ENCODE peak calls at places on chromosomes 7 and 10, in nine cellular contexts. H, F, N, A, L, P, V, U and Q are unnamed samples.

GRCh38 chr10:132163278-132163765 is 23.4 kb upstream of the DPYSL4 start:
- DNase-seq in H (peak; percentile 23), F (peak; percentile 19), N (peak; percentile 20), A (peak; percentile 19), L (peak; percentile 57), P (no peak), V (peak; percentile 64), U (no peak), Q (peak; percentile 91)

GRCh38 chr7:95599069-95599468 is 2.8 kb upstream of the PDK4 start:
- DNase-seq in H (no peak), F (peak; percentile 29), N (no peak), A (no peak), L (no peak), P (no peak), V (no peak), U (no peak), Q (no peak)

GRCh38 chr7:50281680-50282445 is 22.7 kb upstream of the IKZF1 start:
- DNase-seq in H (no peak), F (no peak), N (peak; percentile 30), A (no peak), L (no peak), P (no peak), V (no peak), U (no peak), Q (peak; percentile 83)

GRCh38 chr7:157515342-157516041 is 178.7 kb downstream of the DNAJB6 start:
- DNase-seq in H (no peak), F (no peak), N (no peak), A (no peak), L (peak; percentile 34), P (no peak), V (no peak), U (no peak), Q (no peak)

GRCh38 chr7:151687523-151688235 is 168.0 kb upstream of the RHEB start:
- DNase-seq in H (peak; percentile 98), F (peak; percentile 95), N (peak; percentile 83), A (no peak), L (peak; percentile 74), P (no peak), V (peak; percentile 73), U (peak; percentile 98), Q (no peak)

GRCh38 chr10:124322191-124322980 is 96.3 kb downstream of the OAT start:
- DNase-seq in H (no peak), F (no peak), N (no peak), A (no peak), L (no peak), P (no peak), V (no peak), U (no peak), Q (no peak)

GRCh38 chr10:63553031-63553430 is 31.8 kb downstream of the REEP3 start:
- DNase-seq in H (peak; percentile 81), F (no peak), N (no peak), A (no peak), L (no peak), P (no peak), V (no peak), U (peak; percentile 94), Q (no peak)

GRCh38 chr7:100177040-100178001 is at the start of the genes GPC2 and STAG3:
- DNase-seq in H (peak; percentile 98), F (peak; percentile 97), N (peak; percentile 97), A (peak; percentile 88), L (peak; percentile 97), P (peak; percentile 92), V (peak; percentile 94), U (peak; percentile 95), Q (peak; percentile 98)

GRCh38 chr7:134941185-134941900 is 45.0 kb upstream of the AGBL3 start:
- DNase-seq in H (peak; percentile 85), F (peak; percentile 95), N (peak; percentile 53), A (no peak), L (no peak), P (no peak), V (peak; percentile 10), U (peak; percentile 82), Q (no peak)

GRCh38 chr10:66639351-66639750 is 286.5 kb upstream of the LRRTM3 start:
- DNase-seq in H (peak; percentile 2), F (no peak), N (no peak), A (no peak), L (no peak), P (no peak), V (no peak), U (peak; percentile 83), Q (no peak)

GRCh38 chr10:21516270-21517131 is 9.0 kb downstream of the SKIDA1 start:
- DNase-seq in H (no peak), F (peak; percentile 82), N (no peak), A (peak; percentile 59), L (peak; percentile 91), P (no peak), V (peak; percentile 62), U (peak; percentile 81), Q (peak; percentile 67)

GRCh38 chr7:143929224-143929920 is 5.7 kb upstream of the OR2F2 start:
- DNase-seq in H (no peak), F (no peak), N (no peak), A (no peak), L (no peak), P (no peak), V (no peak), U (peak; percentile 63), Q (no peak)

GRCh38 chr10:102113261-102113955 is 6.8 kb downstream of the LDB1 start:
- DNase-seq in H (no peak), F (no peak), N (no peak), A (no peak), L (no peak), P (no peak), V (no peak), U (no peak), Q (no peak)

GRCh38 chr7:149610441-149611011 is 112.9 kb upstream of the ZNF746 start:
- DNase-seq in H (no peak), F (no peak), N (no peak), A (no peak), L (no peak), P (no peak), V (no peak), U (no peak), Q (no peak)